ENCODE peak calls at places on chromosomes 16 and 17, in ten cellular contexts. R is HL-60; A is dorsolateral prefrontal cortex; L is CD8-positive, alpha-beta T cell; H is AG04449; O is effector memory CD4-positive, alpha-beta T cell; I is astrocyte of the cerebellum; W is heart right ventricle; Z is fibroblast of pulmonary artery; U is tibial artery. S is an unnamed sample.

GRCh38 chr16:22161999-22162657 is at the start of gene SDR42E2:
- DNase-seq in R (no peak), A (no peak), L (peak), H (no peak), O (peak), I (no peak), W (no peak), Z (no peak), U (no peak), S (no peak)

GRCh38 chr16:77683845-77684526 is 38.3 kb upstream of the NUDT7 start:
- DNase-seq in R (no peak), A (no peak), L (no peak), H (no peak), O (no peak), I (no peak), W (no peak), Z (no peak), U (no peak), S (no peak)

GRCh38 chr16:8634991-8635736 is 13.7 kb downstream of the METTL22 start:
- DNase-seq in R (no peak), A (no peak), L (no peak), H (no peak), O (no peak), I (no peak), W (no peak), Z (peak), U (no peak), S (no peak)

GRCh38 chr16:21088646-21089538 is 61.8 kb downstream of the DNAH3 start:
- DNase-seq in R (no peak), A (no peak), L (no peak), H (no peak), O (no peak), I (peak), W (no peak), Z (no peak), U (no peak), S (no peak)

GRCh38 chr17:79506955-79507354 is 103.9 kb downstream of the RBFOX3 start:
- DNase-seq in R (no peak), A (no peak), L (no peak), H (no peak), O (no peak), I (no peak), W (no peak), Z (no peak), U (no peak), S (no peak)

GRCh38 chr16:87652799-87653198 is 50.5 kb downstream of the JPH3 start:
- DNase-seq in R (no peak), A (no peak), L (no peak), H (no peak), O (no peak), I (no peak), W (no peak), Z (no peak), U (no peak), S (no peak)

GRCh38 chr16:68590201-68590994 is 51.3 kb downstream of the ZFP90 start:
- DNase-seq in R (peak), A (no peak), L (peak), H (no peak), O (peak), I (peak), W (peak), Z (peak), U (no peak), S (peak)

GRCh38 chr16:51012396-51012795 is 138.7 kb downstream of the SALL1 start:
- DNase-seq in R (no peak), A (no peak), L (no peak), H (no peak), O (no peak), I (no peak), W (no peak), Z (no peak), U (no peak), S (no peak)

GRCh38 chr17:54307326-54307725 is 484.6 kb downstream of the KIF2B start:
- DNase-seq in R (no peak), A (no peak), L (no peak), H (no peak), O (no peak), I (no peak), W (no peak), Z (peak), U (no peak), S (no peak)

GRCh38 chr16:64590516-64590915 is 531.3 kb downstream of the CDH11 start:
- DNase-seq in R (no peak), A (no peak), L (no peak), H (peak), O (no peak), I (no peak), W (no peak), Z (peak), U (no peak), S (no peak)

GRCh38 chr17:33925650-33926049 is 329.4 kb upstream of the CCL2 start:
- DNase-seq in R (no peak), A (no peak), L (no peak), H (no peak), O (no peak), I (no peak), W (no peak), Z (no peak), U (no peak), S (no peak)

GRCh38 chr17:55567240-55568216 is 56.3 kb upstream of the SMIM36 start:
- DNase-seq in R (no peak), A (no peak), L (no peak), H (no peak), O (no peak), I (peak), W (peak), Z (no peak), U (peak), S (no peak)

GRCh38 chr17:9905902-9906301 is 831 bp upstream of the RCVRN start:
- DNase-seq in R (no peak), A (peak), L (no peak), H (no peak), O (no peak), I (no peak), W (peak), Z (peak), U (peak), S (peak)

GRCh38 chr17:42373896-42374295 is 14.3 kb downstream of the STAT3 start:
- DNase-seq in R (no peak), A (no peak), L (no peak), H (no peak), O (no peak), I (no peak), W (no peak), Z (no peak), U (no peak), S (no peak)

GRCh38 chr17:63573634-63574033 is 23.4 kb downstream of the DCAF7 start:
- DNase-seq in R (no peak), A (no peak), L (no peak), H (no peak), O (no peak), I (no peak), W (no peak), Z (peak), U (no peak), S (no peak)

GRCh38 chr16:89343501-89344291 is 126.2 kb downstream of the ZNF778 start:
- DNase-seq in R (no peak), A (no peak), L (no peak), H (no peak), O (no peak), I (no peak), W (no peak), Z (no peak), U (no peak), S (peak)

GRCh38 chr17:5676012-5676411 is 91.7 kb upstream of the NLRP1 start:
- DNase-seq in R (no peak), A (no peak), L (no peak), H (no peak), O (no peak), I (no peak), W (no peak), Z (no peak), U (no peak), S (no peak)

GRCh38 chr17:75549246-75550138 is 24.0 kb downstream of the LLGL2 start:
- DNase-seq in R (no peak), A (no peak), L (no peak), H (no peak), O (no peak), I (no peak), W (no peak), Z (no peak), U (no peak), S (peak)

GRCh38 chr17:52986056-52986662 is 827.6 kb upstream of the CA10 start:
- DNase-seq in R (no peak), A (no peak), L (no peak), H (no peak), O (no peak), I (no peak), W (no peak), Z (no peak), U (no peak), S (no peak)

GRCh38 chr17:63503330-63503685 is 19.9 kb upstream of the KCNH6 start:
- DNase-seq in R (no peak), A (no peak), L (no peak), H (no peak), O (no peak), I (no peak), W (no peak), Z (no peak), U (no peak), S (no peak)

GRCh38 chr17:14197582-14197981 is 39.1 kb downstream of the CDRT15 start:
- DNase-seq in R (no peak), A (no peak), L (peak), H (no peak), O (peak), I (no peak), W (no peak), Z (no peak), U (no peak), S (no peak)

GRCh38 chr17:49031965-49032928 is 35.1 kb downstream of the IGF2BP1 start:
- DNase-seq in R (peak), A (peak), L (peak), H (no peak), O (peak), I (peak), W (no peak), Z (peak), U (no peak), S (no peak)

GRCh38 chr17:63423251-63423950 is 22.7 kb downstream of the CYB561 start:
- DNase-seq in R (no peak), A (no peak), L (no peak), H (no peak), O (no peak), I (no peak), W (no peak), Z (no peak), U (no peak), S (no peak)

GRCh38 chr17:29714146-29714545 is 91.4 kb upstream of the CORO6 start:
- DNase-seq in R (no peak), A (no peak), L (no peak), H (no peak), O (no peak), I (no peak), W (no peak), Z (no peak), U (no peak), S (no peak)

GRCh38 chr16:81652798-81653505 is 126.1 kb upstream of the PLCG2 start:
- DNase-seq in R (no peak), A (no peak), L (no peak), H (no peak), O (no peak), I (no peak), W (no peak), Z (no peak), U (no peak), S (no peak)

GRCh38 chr16:30555848-30556473 is 2.2 kb downstream of the ZNF764 start:
- DNase-seq in R (no peak), A (no peak), L (no peak), H (no peak), O (no peak), I (no peak), W (no peak), Z (no peak), U (no peak), S (no peak)

GRCh38 chr17:335691-336090 is 16.9 kb downstream of the RPH3AL start:
- DNase-seq in R (no peak), A (no peak), L (no peak), H (no peak), O (no peak), I (no peak), W (no peak), Z (no peak), U (peak), S (peak)

GRCh38 chr17:19533718-19534561 is at the start of gene SLC47A1:
- DNase-seq in R (no peak), A (no peak), L (peak), H (no peak), O (no peak), I (no peak), W (peak), Z (peak), U (no peak), S (no peak)

GRCh38 chr16:85199880-85200279 is 87.6 kb upstream of the CIBAR2 start:
- DNase-seq in R (no peak), A (no peak), L (no peak), H (no peak), O (no peak), I (no peak), W (no peak), Z (no peak), U (no peak), S (peak)

GRCh38 chr17:76709077-76709950 is 1.5 kb downstream of the MXRA7 start:
- DNase-seq in R (no peak), A (peak), L (no peak), H (peak), O (no peak), I (peak), W (peak), Z (peak), U (peak), S (peak)

GRCh38 chr17:41777157-41777578 is 9.3 kb downstream of the JUP start:
- DNase-seq in R (no peak), A (no peak), L (no peak), H (no peak), O (no peak), I (no peak), W (peak), Z (no peak), U (no peak), S (no peak)

GRCh38 chr17:55366020-55366481 is 55.6 kb downstream of the MMD start:
- DNase-seq in R (no peak), A (no peak), L (no peak), H (no peak), O (no peak), I (no peak), W (no peak), Z (no peak), U (no peak), S (no peak)

GRCh38 chr17:61783556-61784304 is 79.6 kb downstream of the BRIP1 start:
- DNase-seq in R (no peak), A (no peak), L (no peak), H (no peak), O (no peak), I (no peak), W (no peak), Z (no peak), U (no peak), S (no peak)

GRCh38 chr16:70686376-70687171 is 721 bp upstream of the MTSS2 start:
- DNase-seq in R (no peak), A (no peak), L (no peak), H (no peak), O (no peak), I (no peak), W (no peak), Z (no peak), U (no peak), S (no peak)

GRCh38 chr16:70687172-70687531 is 1.3 kb upstream of the MTSS2 start:
- DNase-seq in R (no peak), A (no peak), L (no peak), H (no peak), O (no peak), I (no peak), W (peak), Z (no peak), U (no peak), S (peak)

GRCh38 chr16:70685061-70685937 is 554 bp downstream of the MTSS2 start:
- DNase-seq in R (no peak), A (no peak), L (peak), H (no peak), O (no peak), I (no peak), W (peak), Z (no peak), U (no peak), S (no peak)

GRCh38 chr16:70684146-70685060 is 1.4 kb downstream of the MTSS2 start:
- DNase-seq in R (no peak), A (no peak), L (no peak), H (no peak), O (no peak), I (no peak), W (peak), Z (no peak), U (no peak), S (no peak)

GRCh38 chr16:70685938-70686375 is at the start of gene MTSS2:
- DNase-seq in R (no peak), A (peak), L (peak), H (no peak), O (no peak), I (peak), W (peak), Z (peak), U (peak), S (peak)
- H3K4me3 ChIP-seq in R (peak), A (peak), L (peak), H (peak), O (no peak), I (peak), W (peak), Z (peak), U (peak), S (peak)

DNA sequence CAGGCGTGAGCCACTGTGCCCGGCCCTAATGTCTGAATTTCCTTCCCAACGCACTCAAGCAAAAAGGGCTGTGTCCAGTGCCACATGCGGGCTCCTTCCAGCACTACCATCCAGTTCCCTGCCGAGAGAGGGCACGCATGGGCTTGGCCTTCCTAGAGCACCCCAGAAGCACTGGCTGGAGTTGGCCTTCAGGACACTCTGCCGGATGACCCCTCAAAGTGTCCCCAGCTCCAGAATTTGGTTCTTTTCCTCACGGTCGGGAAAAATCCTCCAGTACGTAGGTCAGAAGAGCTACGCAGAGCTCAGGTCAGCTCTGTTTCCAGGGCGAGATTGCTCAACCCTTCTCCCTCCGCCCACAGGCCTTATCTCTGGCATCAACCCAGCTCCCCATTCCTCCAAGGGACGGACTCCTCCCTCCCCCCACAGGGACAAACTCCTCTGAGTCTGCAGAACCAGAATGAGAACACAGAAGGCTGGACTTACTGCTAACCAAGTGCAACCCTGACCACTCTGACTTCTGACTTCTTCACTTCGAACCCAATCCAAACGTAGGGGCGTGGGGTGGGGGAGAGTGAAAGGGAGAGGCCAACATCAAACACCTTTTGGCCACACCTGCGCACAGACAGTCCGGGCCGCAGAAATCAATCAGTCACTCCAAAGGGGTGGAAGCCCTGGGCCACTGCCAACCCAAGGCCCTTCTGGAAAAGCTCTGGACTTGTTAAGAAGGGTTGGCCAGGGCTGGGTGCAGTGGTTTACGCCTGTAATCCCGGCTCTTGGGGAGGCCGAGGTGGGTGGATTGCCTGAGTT is 3.6 kb downstream of the CDC42EP4 start:
- DNase-seq in R (peak), A (no peak), L (no peak), H (no peak), O (no peak), I (peak), W (peak), Z (peak), U (peak), S (peak)
- H3K4me3 ChIP-seq in R (peak), A (peak), L (no peak), H (no peak), O (no peak), I (peak), W (peak), Z (peak), U (peak), S (no peak)

GRCh38 chr16:58413359-58413758 is 21.1 kb downstream of the GINS3 start:
- DNase-seq in R (no peak), A (no peak), L (no peak), H (no peak), O (no peak), I (no peak), W (no peak), Z (no peak), U (no peak), S (no peak)

GRCh38 chr16:58411336-58411735 is 19.1 kb downstream of the GINS3 start:
- DNase-seq in R (no peak), A (no peak), L (no peak), H (no peak), O (no peak), I (no peak), W (no peak), Z (no peak), U (no peak), S (no peak)

GRCh38 chr16:58411736-58412614 is 19.7 kb downstream of the GINS3 start:
- DNase-seq in R (no peak), A (no peak), L (no peak), H (no peak), O (no peak), I (no peak), W (no peak), Z (no peak), U (no peak), S (no peak)

GRCh38 chr16:58414938-58415451 is 22.7 kb downstream of the GINS3 start:
- DNase-seq in R (no peak), A (no peak), L (no peak), H (no peak), O (no peak), I (peak), W (no peak), Z (peak), U (no peak), S (no peak)

DNA sequence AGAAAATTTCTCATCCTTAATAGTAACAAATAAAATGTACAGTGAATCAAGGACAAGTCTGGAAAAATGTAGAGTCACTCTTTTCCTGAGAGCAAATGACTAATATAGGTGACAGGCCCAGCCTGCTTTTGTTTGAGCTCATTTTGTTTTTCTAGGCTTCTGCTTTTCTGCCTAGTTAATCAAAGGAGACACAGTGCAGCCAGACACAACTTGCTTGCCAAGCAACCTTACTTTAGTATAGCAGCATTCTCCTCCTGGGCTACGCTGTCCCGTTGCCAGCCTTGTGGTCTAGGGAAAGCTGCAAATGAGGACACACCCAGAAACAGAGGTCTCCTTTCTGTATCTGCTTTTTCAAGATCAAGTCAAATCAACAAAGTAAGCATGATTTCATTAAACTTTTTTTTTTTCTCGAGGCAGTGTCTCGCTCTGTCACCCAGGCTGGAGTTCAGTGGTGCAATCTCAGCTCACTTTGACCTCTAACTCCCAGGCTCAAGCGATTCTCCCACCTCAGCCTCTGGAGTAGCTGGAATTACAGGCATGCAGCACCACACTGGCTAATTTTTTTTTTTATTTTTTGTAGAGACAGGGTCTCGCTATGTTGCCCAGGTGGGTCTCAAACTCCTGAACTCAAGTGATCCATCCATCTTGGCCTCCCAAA is 17.2 kb downstream of the GINS3 start:
- DNase-seq in R (no peak), A (no peak), L (no peak), H (no peak), O (no peak), I (peak), W (peak), Z (peak), U (peak), S (no peak)
- H3K4me3 ChIP-seq in R (no peak), A (no peak), L (no peak), H (no peak), O (no peak), I (no peak), W (no peak), Z (no peak), U (no peak), S (no peak)

DNA sequence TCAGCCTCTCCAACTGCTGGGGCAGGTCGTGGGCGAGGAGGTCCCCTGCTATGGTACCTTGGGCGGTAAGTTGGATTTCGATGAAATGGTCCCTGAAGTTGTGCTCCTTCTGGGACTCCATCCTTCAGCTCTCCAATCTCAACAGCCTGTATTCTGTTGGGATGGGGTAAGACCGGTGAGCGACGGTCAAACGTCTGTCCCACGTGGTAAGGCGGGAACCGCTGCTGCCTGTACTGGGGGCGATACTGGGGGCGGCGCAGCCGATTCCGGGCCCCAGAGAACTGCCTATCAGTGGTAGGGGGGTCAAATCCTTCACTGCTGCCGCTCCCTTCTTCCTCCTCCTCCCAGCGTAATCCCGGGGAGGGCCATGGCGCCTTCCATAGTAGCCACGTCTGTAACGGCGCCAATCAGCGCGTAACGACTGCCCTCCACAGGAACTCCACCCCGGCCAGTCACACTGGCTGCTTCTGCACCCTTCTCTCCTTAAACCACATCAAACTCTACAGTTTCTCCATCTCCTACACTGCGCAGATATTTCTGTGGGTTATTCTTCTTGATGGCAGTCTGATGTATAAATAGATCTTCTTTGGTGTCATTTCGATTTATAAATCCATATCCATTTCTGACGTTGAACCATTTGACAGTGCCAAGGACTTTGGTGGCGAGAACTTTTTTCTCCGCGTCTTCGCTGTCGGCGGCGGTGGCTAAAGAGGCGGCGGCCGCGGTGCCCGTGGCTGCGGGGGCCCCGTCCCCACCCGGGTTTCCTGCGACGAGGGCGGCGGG is 41.1 kb downstream of the AHSP start:
- DNase-seq in R (no peak), A (no peak), L (no peak), H (no peak), O (no peak), I (no peak), W (peak), Z (peak), U (no peak), S (no peak)
- H3K4me3 ChIP-seq in R (no peak), A (peak), L (no peak), H (peak), O (no peak), I (no peak), W (peak), Z (no peak), U (peak), S (no peak)

S was measured in mucosa of descending colon.